ENCODE peak calls at places on chromosomes 13 and 19, in five cellular contexts. K is K562; A is activated CD8-positive, alpha-beta T cell treated with anti-CD3 and anti-CD28 coated beads for 36 hours; T is lower leg skin; C is cardiac muscle cell. B is an unnamed sample.
A peak's percentile ranks its signal among the peaks of the same experiment; 100 is the strongest.

GRCh38 chr13:114268344-114269280 is 12.8 kb upstream of the UPF3A start:
- DNase-seq in T (no peak), K (no peak), C (no peak), A (peak; percentile 53), B (no peak)

GRCh38 chr19:13825489-13826475 is 30.5 kb downstream of the ZSWIM4 start:
- DNase-seq in C (peak; percentile 48), A (no peak), T (no peak), K (peak; percentile 87), B (peak; percentile 79)

GRCh38 chr19:34676697-34677385 is at the start of gene SCGB2B2:
- DNase-seq in A (peak; percentile 77), C (peak; percentile 46), T (no peak), K (no peak), B (no peak)

GRCh38 chr13:44120814-44121505 is 241.3 kb downstream of the LACC1 start:
- DNase-seq in C (no peak), A (no peak), T (no peak), K (no peak), B (no peak)

GRCh38 chr13:45143346-45143751 is 23.0 kb downstream of the GTF2F2 start:
- DNase-seq in C (no peak), A (no peak), T (no peak), K (no peak), B (no peak)

GRCh38 chr13:99700468-99700867 is 199.2 kb downstream of the TM9SF2 start:
- DNase-seq in C (no peak), A (no peak), T (no peak), K (no peak), B (no peak)

GRCh38 chr19:42193294-42193693 is 24.2 kb downstream of the DEDD2 start:
- DNase-seq in K (no peak), C (no peak), A (no peak), T (no peak), B (no peak)

GRCh38 chr19:13840751-13841338 is 36.1 kb upstream of the NANOS3 start:
- DNase-seq in T (no peak), K (no peak), C (no peak), A (no peak), B (no peak)

GRCh38 chr19:35292986-35293732 is 1.2 kb downstream of the MAG start:
- DNase-seq in C (no peak), T (no peak), A (no peak), K (no peak), B (no peak)

GRCh38 chr19:54229146-54229545 is 6.3 kb upstream of the LILRB3 start:
- DNase-seq in T (peak; percentile 29), C (no peak), A (no peak), K (no peak), B (no peak)

GRCh38 chr13:48828962-48829405 is 146.7 kb upstream of the FNDC3A start:
- DNase-seq in T (no peak), C (no peak), K (no peak), A (peak; percentile 31), B (no peak)

GRCh38 chr13:22114630-22115311 is 443.9 kb downstream of the FGF9 start:
- DNase-seq in A (peak; percentile 51), K (no peak), C (no peak), T (no peak), B (peak; percentile 33)

GRCh38 chr19:22422220-22422619 is at the start of gene ZNF98:
- DNase-seq in T (no peak), C (no peak), K (no peak), A (no peak), B (no peak)

GRCh38 chr13:73827434-73827833 is 306.8 kb downstream of the KLF12 start:
- DNase-seq in C (no peak), T (no peak), K (no peak), A (no peak), B (no peak)

GRCh38 chr13:51729853-51730553 is 74.0 kb downstream of the DHRS12 start:
- DNase-seq in K (peak; percentile 3), A (peak; percentile 77), T (peak; percentile 90), C (no peak), B (no peak)

GRCh38 chr13:59931621-59932020 is 232.1 kb downstream of the DIAPH3 start:
- DNase-seq in A (no peak), K (no peak), C (no peak), T (no peak), B (no peak)

GRCh38 chr19:5035817-5036732 is 67.2 kb downstream of the KDM4B start:
- DNase-seq in T (no peak), K (no peak), A (no peak), C (no peak), B (no peak)

GRCh38 chr19:1074512-1075283 is 7.7 kb downstream of the ARHGAP45 start:
- DNase-seq in K (peak; percentile 86), C (no peak), T (peak; percentile 97), A (peak; percentile 92), B (no peak)

GRCh38 chr13:43905435-43906031 is 25.8 kb downstream of the LACC1 start:
- DNase-seq in K (peak; percentile 52), T (no peak), A (peak; percentile 33), C (peak; percentile 75), B (peak; percentile 24)

GRCh38 chr19:5196832-5197231 is 143.8 kb downstream of the PTPRS start:
- DNase-seq in K (no peak), C (no peak), T (no peak), A (no peak), B (no peak)

GRCh38 chr19:19276386-19276785 is 3.3 kb upstream of the TM6SF2 start:
- DNase-seq in T (no peak), K (no peak), C (no peak), A (no peak), B (no peak)

GRCh38 chr13:39039033-39039432 is 777 bp downstream of the NHLRC3 start:
- DNase-seq in K (peak; percentile 6), A (no peak), T (no peak), C (no peak), B (no peak)

GRCh38 chr19:13143135-13143534 is 7.0 kb downstream of the STX10 start:
- DNase-seq in K (peak; percentile 58), A (no peak), T (no peak), C (no peak), B (no peak)

DNA sequence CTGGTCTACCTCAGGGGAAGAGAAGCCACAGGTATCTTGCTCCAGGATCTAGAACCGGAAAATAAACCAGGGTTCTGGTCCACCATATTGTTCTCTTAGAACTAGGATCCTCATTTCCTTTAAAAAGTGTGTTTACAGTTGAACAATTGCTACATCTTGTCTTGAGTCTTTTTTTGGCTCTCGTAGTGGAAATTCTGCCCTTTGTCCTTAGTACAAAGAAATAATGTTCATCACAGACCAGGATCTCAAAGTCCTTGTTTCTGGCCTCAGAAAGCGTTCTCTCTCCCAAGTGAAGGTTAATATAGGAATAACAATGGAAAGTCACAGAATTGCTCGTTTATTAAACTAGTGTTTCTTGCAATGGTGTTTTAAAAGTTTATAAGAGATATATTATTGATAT is 20.8 kb downstream of the KLF2 start:
- DNase-seq in A (no peak), C (no peak), K (no peak), T (no peak), B (no peak)
- TF ChIP-seq CTCF in A (no peak), C (no peak), K (no peak), T (no peak), B (no peak)

GRCh38 chr13:63048648-63049047 is 1633.0 kb upstream of the PCDH20 start:
- DNase-seq in T (no peak), K (no peak), A (no peak), C (no peak), B (no peak)
- TF ChIP-seq CTCF in T (no peak), K (no peak), A (no peak), C (no peak), B (no peak)

GRCh38 chr19:39141929-39142328 is 16.3 kb downstream of the PAK4 start:
- DNase-seq in K (no peak), C (no peak), A (no peak), T (no peak), B (no peak)
- TF ChIP-seq CTCF in K (no peak), C (no peak), A (no peak), T (no peak), B (no peak)

DNA sequence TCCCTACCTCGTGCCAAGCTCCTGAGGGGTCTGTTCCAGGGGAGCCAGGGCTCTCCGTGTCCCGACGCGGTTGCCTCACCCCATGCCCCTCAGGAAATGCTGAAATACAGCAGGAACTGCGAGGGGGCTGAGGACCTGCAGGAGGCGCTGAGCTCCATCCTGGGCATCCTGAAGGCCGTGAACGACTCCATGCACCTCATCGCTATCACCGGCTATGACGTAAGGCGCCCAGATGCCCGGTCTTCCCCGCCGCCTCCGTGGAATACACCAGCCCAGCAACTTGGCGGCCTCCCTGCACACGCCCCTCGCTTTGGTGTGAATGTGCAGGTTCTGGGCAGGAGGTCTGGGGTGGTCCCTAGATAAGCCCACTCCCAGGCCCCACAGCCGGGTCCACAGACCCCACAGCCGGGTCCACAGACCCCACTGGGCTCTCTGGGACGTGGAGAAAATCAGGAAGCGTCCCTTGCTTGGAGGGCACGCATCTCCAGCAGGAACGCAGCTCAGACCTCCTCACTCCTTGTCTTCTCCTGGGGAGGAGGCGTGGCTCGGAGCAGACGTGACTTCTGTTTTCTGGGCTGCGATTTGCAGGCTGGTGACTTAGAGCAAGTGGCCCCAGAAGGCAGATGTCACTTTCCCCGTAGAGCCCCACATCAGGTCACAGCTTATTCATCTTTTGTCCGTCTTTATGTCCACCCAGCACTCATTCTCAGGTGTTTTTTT is 19.4 kb upstream of the F7 start:
- DNase-seq in T (no peak), A (no peak), C (no peak), K (peak; percentile 29), B (no peak)
- TF ChIP-seq CTCF in T (no peak), A (no peak), C (peak; percentile 12), K (peak; percentile 44), B (no peak)